ENCODE peak calls at places on chromosomes 16 and 17, in six cellular contexts. Y is H1, E is GM12878, B is HepG2, O is GM12891, H is K562. R is an unnamed sample.

GRCh38 chr17:68423251-68423650 is 34.0 kb downstream of the WIPI1 start:
- DNase-seq in H (no peak), Y (no peak), B (no peak), E (no peak), O (no peak), R (no peak)

GRCh38 chr17:83091257-83092141 is 12.1 kb downstream of the METRNL start:
- DNase-seq in E (no peak), H (no peak), O (no peak), B (peak), Y (no peak), R (no peak)

GRCh38 chr16:85221081-85221809 is 109.0 kb upstream of the CIBAR2 start:
- DNase-seq in Y (no peak), H (no peak), E (no peak), B (no peak), O (no peak), R (no peak)

GRCh38 chr17:48486557-48486956 is 44.3 kb downstream of the HOXB1 start:
- DNase-seq in O (no peak), H (peak), E (no peak), B (no peak), Y (no peak), R (no peak)

GRCh38 chr16:53529529-53529928 is 26.5 kb upstream of the AKTIP start:
- DNase-seq in B (no peak), E (no peak), Y (no peak), H (no peak), O (no peak), R (no peak)

GRCh38 chr16:68563631-68564366 is 24.7 kb downstream of the ZFP90 start:
- DNase-seq in O (no peak), H (no peak), E (no peak), B (no peak), Y (no peak), R (no peak)

GRCh38 chr16:85225721-85226120 is 113.4 kb upstream of the CIBAR2 start:
- DNase-seq in B (no peak), E (no peak), Y (no peak), O (no peak), H (no peak), R (no peak)

GRCh38 chr17:76383645-76384221 is 676 bp upstream of the SPHK1 start:
- DNase-seq in E (no peak), H (peak), Y (peak), O (peak), B (peak), R (peak)

GRCh38 chr17:79290726-79291125 is 216.1 kb downstream of the ENGASE start:
- DNase-seq in Y (no peak), E (no peak), O (no peak), H (no peak), B (no peak), R (no peak)

GRCh38 chr16:1688807-1689560 is 10.9 kb downstream of the JPT2 start:
- DNase-seq in H (no peak), Y (no peak), O (no peak), B (peak), E (no peak), R (no peak)

GRCh38 chr17:75638893-75639292 is 5.7 kb downstream of the SMIM5 start:
- DNase-seq in Y (no peak), O (peak), B (no peak), E (no peak), H (no peak), R (no peak)

DNA sequence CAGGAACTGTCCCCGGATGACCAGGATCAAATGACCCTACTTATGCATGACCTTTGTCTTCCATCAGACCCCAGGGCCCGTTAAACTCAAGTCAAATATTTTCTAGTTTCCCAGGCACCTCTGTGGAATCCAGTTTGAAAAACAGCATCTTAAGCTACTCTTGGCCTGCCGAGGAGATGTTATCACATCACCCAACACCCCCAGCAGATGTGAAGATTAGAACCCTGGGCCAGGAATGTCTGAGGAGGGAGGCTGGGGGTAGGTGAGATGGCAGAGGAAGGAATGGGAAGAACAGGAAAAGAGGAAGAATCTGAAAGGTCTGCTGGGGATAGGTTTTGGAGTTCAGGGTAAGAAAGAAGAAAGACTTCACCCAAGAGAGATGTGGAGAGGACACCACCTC is 79.2 kb downstream of the AXIN2 start:
- DNase-seq in O (no peak), H (no peak), E (no peak), B (no peak), Y (no peak), R (no peak)
- TF ChIP-seq TAF1 in O (no peak), H (no peak), E (no peak), B (no peak), Y (no peak), R (no peak)

GRCh38 chr17:8383143-8383974 is at the start of gene RPL26:
- DNase-seq in Y (peak), E (peak), H (peak), B (peak), O (peak), R (peak)
- TF ChIP-seq POLR2A in Y (peak), E (peak), H (no peak), B (peak), O (peak), R (peak)

GRCh38 chr17:9368631-9369030 is 207.0 kb downstream of the STX8 start:
- DNase-seq in H (no peak), B (no peak), Y (no peak), O (no peak), E (no peak), R (no peak)

GRCh38 chr17:9367186-9367585 is 208.4 kb downstream of the STX8 start:
- DNase-seq in Y (no peak), O (no peak), H (no peak), B (no peak), E (no peak), R (no peak)

GRCh38 chr17:9370464-9370863 is 205.2 kb downstream of the STX8 start:
- DNase-seq in E (no peak), O (no peak), B (peak), H (no peak), Y (no peak), R (no peak)

DNA sequence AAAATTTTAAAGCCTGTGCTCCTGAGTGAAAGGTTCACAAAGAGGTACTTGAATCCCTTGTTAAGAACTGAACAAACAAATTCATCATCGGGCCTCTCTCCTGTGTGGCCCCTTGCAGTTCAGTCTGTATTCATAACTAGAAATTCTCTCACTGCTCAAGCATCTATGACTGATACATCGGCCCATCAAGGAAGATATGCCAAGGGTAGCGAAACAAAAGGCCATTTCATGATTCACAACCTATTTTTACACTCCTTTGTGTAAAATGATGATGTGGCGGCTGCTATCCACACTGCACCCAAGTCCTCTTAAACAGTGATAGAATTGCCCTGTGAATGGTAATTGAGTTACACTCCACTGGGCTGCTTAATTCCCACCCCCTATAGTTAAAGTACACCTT is 204.6 kb downstream of the STX8 start:
- DNase-seq in H (no peak), Y (no peak), O (no peak), B (peak), E (peak), R (no peak)
- TF ChIP-seq TAF1 in H (no peak), Y (no peak), O (no peak), B (no peak), E (no peak), R (no peak)

GRCh38 chr16:22192261-22193133 is 13.6 kb upstream of the EEF2K start:
- DNase-seq in O (no peak), B (peak), E (peak), H (peak), Y (no peak), R (no peak)
- TF ChIP-seq POLR2A in O (peak), B (peak), E (no peak), H (peak), Y (no peak), R (peak)

DNA sequence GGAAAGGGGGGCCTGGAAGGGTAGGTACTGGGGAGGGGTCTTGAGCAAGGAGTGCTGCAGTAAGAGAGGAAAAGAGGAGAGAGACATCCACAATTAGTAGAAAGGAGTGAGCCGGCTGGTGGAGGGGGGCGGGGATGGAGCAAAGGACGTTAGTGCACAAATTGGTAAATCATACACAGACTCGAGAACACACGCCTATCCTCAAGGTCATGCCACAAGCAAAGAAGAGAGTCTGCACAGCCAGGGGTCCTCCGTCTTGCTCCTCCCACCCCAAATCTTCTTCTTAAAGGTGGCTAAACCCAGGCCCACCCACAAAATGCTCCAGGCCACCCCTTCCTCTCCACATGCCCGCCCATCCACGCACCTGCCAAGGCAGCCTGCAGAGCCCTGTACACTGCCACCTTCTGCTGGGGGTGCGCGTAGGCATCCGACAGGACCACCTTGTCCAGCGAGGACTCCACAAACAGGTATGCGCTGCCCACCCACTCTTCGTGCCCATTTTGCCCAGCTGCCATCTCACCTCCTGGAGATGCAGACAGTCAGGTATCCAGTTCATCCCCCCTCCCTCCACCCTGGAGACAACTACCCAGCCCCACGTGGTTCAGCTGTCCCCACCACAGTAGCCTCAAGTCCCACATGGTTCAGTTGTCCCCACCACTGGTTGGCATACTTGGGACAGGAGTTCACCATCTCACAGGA is 3.4 kb downstream of the TRADD start:
- DNase-seq in H (no peak), B (no peak), O (no peak), E (no peak), Y (no peak), R (no peak)
- TF ChIP-seq TAF1 in H (no peak), B (no peak), O (no peak), E (no peak), Y (no peak), R (no peak)

R was measured in GM12892.